ENCODE peak calls at places on chromosome 11, in seven cellular contexts. One of them, this sample, is unnamed.

GRCh38 chr11:790721-791564 is 1.1 kb upstream of the CEND1 start:
- DNase-seq in HFF-Myc: no peak
- DNase-seq in AG10803: peak
- DNase-seq in mammary epithelial cell: no peak
- DNase-seq in GM23338: peak
- DNase-seq in Peyer's patch: no peak
- DNase-seq in body of pancreas: no peak
- DNase-seq in this sample: no peak

GRCh38 chr11:77547047-77547836 is 42.5 kb upstream of the AQP11 start:
- DNase-seq in HFF-Myc: no peak
- DNase-seq in AG10803: no peak
- DNase-seq in mammary epithelial cell: no peak
- DNase-seq in GM23338: no peak
- DNase-seq in Peyer's patch: no peak
- DNase-seq in body of pancreas: no peak
- DNase-seq in this sample: no peak

GRCh38 chr11:17683378-17684161 is 35.8 kb upstream of the MYOD1 start:
- DNase-seq in HFF-Myc: peak
- DNase-seq in AG10803: peak
- DNase-seq in mammary epithelial cell: peak
- DNase-seq in GM23338: no peak
- DNase-seq in Peyer's patch: no peak
- DNase-seq in body of pancreas: no peak
- DNase-seq in this sample: peak

GRCh38 chr11:80593981-80594380 is 1153.2 kb upstream of the TENM4 start:
- DNase-seq in HFF-Myc: no peak
- DNase-seq in AG10803: peak
- DNase-seq in mammary epithelial cell: peak
- DNase-seq in GM23338: no peak
- DNase-seq in Peyer's patch: no peak
- DNase-seq in body of pancreas: no peak
- DNase-seq in this sample: peak

GRCh38 chr11:12704049-12704448 is 29.8 kb downstream of the TEAD1 start:
- DNase-seq in HFF-Myc: no peak
- DNase-seq in AG10803: no peak
- DNase-seq in mammary epithelial cell: peak
- DNase-seq in GM23338: no peak
- DNase-seq in Peyer's patch: no peak
- DNase-seq in body of pancreas: no peak
- DNase-seq in this sample: peak

GRCh38 chr11:124920870-124921609 is 2.0 kb downstream of the HEPN1 start:
- DNase-seq in HFF-Myc: no peak
- DNase-seq in AG10803: peak
- DNase-seq in mammary epithelial cell: peak
- DNase-seq in GM23338: peak
- DNase-seq in Peyer's patch: peak
- DNase-seq in body of pancreas: peak
- DNase-seq in this sample: peak

GRCh38 chr11:117870176-117870952 is 6.1 kb downstream of the FXYD6 start:
- DNase-seq in HFF-Myc: no peak
- DNase-seq in AG10803: no peak
- DNase-seq in mammary epithelial cell: peak
- DNase-seq in GM23338: peak
- DNase-seq in Peyer's patch: no peak
- DNase-seq in body of pancreas: no peak
- DNase-seq in this sample: no peak

GRCh38 chr11:119590651-119591308 is 138.2 kb downstream of the NECTIN1 start:
- DNase-seq in HFF-Myc: no peak
- DNase-seq in AG10803: no peak
- DNase-seq in mammary epithelial cell: peak
- DNase-seq in GM23338: peak
- DNase-seq in Peyer's patch: no peak
- DNase-seq in body of pancreas: no peak
- DNase-seq in this sample: no peak

GRCh38 chr11:126917531-126918204 is 82.9 kb downstream of the KIRREL3 start:
- DNase-seq in HFF-Myc: peak
- DNase-seq in AG10803: peak
- DNase-seq in mammary epithelial cell: peak
- DNase-seq in GM23338: no peak
- DNase-seq in Peyer's patch: no peak
- DNase-seq in body of pancreas: no peak
- DNase-seq in this sample: peak

GRCh38 chr11:70090989-70091388 is 12.9 kb downstream of the ANO1 start:
- DNase-seq in HFF-Myc: no peak
- DNase-seq in AG10803: peak
- DNase-seq in mammary epithelial cell: no peak
- DNase-seq in GM23338: no peak
- DNase-seq in Peyer's patch: no peak
- DNase-seq in body of pancreas: no peak
- DNase-seq in this sample: no peak

GRCh38 chr11:76266269-76266668 is 60.0 kb upstream of the WNT11 start:
- DNase-seq in HFF-Myc: peak
- DNase-seq in AG10803: peak
- DNase-seq in mammary epithelial cell: peak
- DNase-seq in GM23338: no peak
- DNase-seq in Peyer's patch: no peak
- DNase-seq in body of pancreas: no peak
- DNase-seq in this sample: peak

GRCh38 chr11:12867531-12867930 is 141.6 kb upstream of the RASSF10 start:
- DNase-seq in HFF-Myc: no peak
- DNase-seq in AG10803: no peak
- DNase-seq in mammary epithelial cell: no peak
- DNase-seq in GM23338: no peak
- DNase-seq in Peyer's patch: no peak
- DNase-seq in body of pancreas: no peak
- DNase-seq in this sample: no peak

GRCh38 chr11:34356576-34356917 is 1.3 kb downstream of the ABTB2 start:
- DNase-seq in HFF-Myc: no peak
- DNase-seq in AG10803: peak
- DNase-seq in mammary epithelial cell: peak
- DNase-seq in GM23338: peak
- DNase-seq in Peyer's patch: no peak
- DNase-seq in body of pancreas: no peak
- DNase-seq in this sample: peak

GRCh38 chr11:101126551-101127347 is 2.9 kb downstream of the PGR start:
- DNase-seq in HFF-Myc: no peak
- DNase-seq in AG10803: peak
- DNase-seq in mammary epithelial cell: no peak
- DNase-seq in GM23338: peak
- DNase-seq in Peyer's patch: no peak
- DNase-seq in body of pancreas: no peak
- DNase-seq in this sample: peak

GRCh38 chr11:111777094-111778046 is 11.2 kb upstream of the PPP2R1B start:
- DNase-seq in HFF-Myc: no peak
- DNase-seq in AG10803: peak
- DNase-seq in mammary epithelial cell: peak
- DNase-seq in GM23338: peak
- DNase-seq in Peyer's patch: no peak
- DNase-seq in body of pancreas: no peak
- DNase-seq in this sample: peak

DNA sequence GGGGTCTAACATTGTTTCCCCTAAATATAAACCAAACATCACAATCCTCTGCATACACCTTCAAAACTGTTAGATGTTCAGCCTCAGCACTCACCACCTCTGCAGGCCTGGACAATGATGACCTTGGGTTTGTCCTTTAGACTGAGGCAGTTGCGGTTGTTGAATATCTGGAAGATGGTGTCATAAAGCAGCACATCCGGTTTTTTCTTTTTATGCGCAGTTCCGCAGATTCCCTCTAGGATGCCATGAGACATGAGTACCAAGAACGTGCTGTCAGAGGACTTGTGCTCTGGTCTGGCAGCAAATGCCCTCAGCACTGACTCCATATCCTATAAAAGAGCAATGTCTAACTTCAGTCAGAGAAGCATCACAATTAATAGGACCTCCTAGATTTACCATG is 22.8 kb downstream of the CASP5 start:
- DNase-seq in HFF-Myc: peak
- DNase-seq in AG10803: peak
- DNase-seq in mammary epithelial cell: peak
- DNase-seq in GM23338: peak
- DNase-seq in Peyer's patch: no peak
- DNase-seq in body of pancreas: no peak
- DNase-seq in this sample: peak
- TF ChIP-seq CTCF in HFF-Myc: peak
- TF ChIP-seq CTCF in AG10803: peak
- TF ChIP-seq CTCF in mammary epithelial cell: no peak
- TF ChIP-seq CTCF in GM23338: peak
- TF ChIP-seq CTCF in Peyer's patch: no peak
- TF ChIP-seq CTCF in body of pancreas: no peak
- TF ChIP-seq CTCF in this sample: peak

GRCh38 chr11:57095896-57096295 is 85.9 kb upstream of the LRRC55 start:
- DNase-seq in HFF-Myc: no peak
- DNase-seq in AG10803: no peak
- DNase-seq in mammary epithelial cell: no peak
- DNase-seq in GM23338: no peak
- DNase-seq in Peyer's patch: no peak
- DNase-seq in body of pancreas: no peak
- DNase-seq in this sample: no peak
- H3K4me3 ChIP-seq in HFF-Myc: no peak
- H3K4me3 ChIP-seq in AG10803: no peak
- H3K4me3 ChIP-seq in mammary epithelial cell: no peak
- H3K4me3 ChIP-seq in GM23338: no peak
- H3K4me3 ChIP-seq in Peyer's patch: no peak
- H3K4me3 ChIP-seq in body of pancreas: no peak
- H3K4me3 ChIP-seq in this sample: no peak

GRCh38 chr11:92136792-92137191 is 87.8 kb upstream of the FAT3 start:
- DNase-seq in HFF-Myc: no peak
- DNase-seq in AG10803: no peak
- DNase-seq in mammary epithelial cell: no peak
- DNase-seq in GM23338: peak
- DNase-seq in Peyer's patch: no peak
- DNase-seq in body of pancreas: no peak
- DNase-seq in this sample: no peak
- TF ChIP-seq CTCF in HFF-Myc: no peak
- TF ChIP-seq CTCF in AG10803: no peak
- TF ChIP-seq CTCF in mammary epithelial cell: peak
- TF ChIP-seq CTCF in GM23338: peak
- TF ChIP-seq CTCF in Peyer's patch: no peak
- TF ChIP-seq CTCF in body of pancreas: no peak
- TF ChIP-seq CTCF in this sample: peak

DNA sequence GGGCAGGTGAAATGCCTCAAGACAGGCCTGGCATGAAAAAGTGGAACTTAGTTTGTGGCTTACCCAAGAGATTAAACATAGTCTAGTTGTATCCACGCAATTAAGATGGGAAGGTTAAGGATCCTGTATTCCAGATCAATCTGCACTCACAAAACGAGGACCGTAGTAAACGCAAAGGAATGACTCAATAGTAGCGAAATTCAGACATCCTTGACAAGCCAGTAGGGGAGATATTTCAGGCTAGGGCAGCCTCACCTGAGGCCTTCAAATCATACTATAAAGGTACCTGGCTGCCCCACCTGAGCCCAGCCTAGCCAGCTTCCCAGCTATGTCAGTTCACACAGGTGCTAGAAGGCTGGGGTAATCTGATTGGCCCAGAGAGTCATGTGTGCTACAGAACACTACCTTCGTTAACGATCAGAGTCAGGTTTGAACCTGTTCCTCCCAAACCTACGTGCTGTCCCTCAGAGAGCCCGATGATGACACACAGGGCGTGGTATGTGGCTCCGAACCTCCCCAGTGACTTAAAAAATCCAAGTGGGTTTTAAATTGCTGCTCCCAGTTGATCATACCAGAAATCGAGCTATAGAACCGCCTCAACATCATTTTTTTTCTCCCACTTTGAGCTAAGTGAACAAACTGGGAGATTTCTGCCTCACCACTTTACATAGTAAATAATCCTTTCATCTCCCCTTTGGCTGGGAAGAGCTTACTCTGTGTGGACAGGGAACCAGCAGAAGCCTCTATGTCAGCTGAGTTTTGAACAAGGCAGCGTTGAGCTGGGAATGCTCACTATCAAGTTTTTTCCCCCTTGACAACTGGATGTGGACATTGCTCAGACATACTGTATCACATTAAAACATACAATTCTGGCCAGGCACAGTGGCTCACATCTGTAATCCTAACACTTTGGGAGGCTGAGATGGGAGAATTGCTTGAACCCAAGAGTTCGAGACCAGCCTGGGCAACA is 46.3 kb downstream of the AHNAK start:
- DNase-seq in HFF-Myc: no peak
- DNase-seq in AG10803: no peak
- DNase-seq in mammary epithelial cell: peak
- DNase-seq in GM23338: peak
- DNase-seq in Peyer's patch: no peak
- DNase-seq in body of pancreas: no peak
- DNase-seq in this sample: no peak
- H3K4me3 ChIP-seq in HFF-Myc: no peak
- H3K4me3 ChIP-seq in AG10803: no peak
- H3K4me3 ChIP-seq in mammary epithelial cell: peak
- H3K4me3 ChIP-seq in GM23338: no peak
- H3K4me3 ChIP-seq in Peyer's patch: no peak
- H3K4me3 ChIP-seq in body of pancreas: no peak
- H3K4me3 ChIP-seq in this sample: no peak

DNA sequence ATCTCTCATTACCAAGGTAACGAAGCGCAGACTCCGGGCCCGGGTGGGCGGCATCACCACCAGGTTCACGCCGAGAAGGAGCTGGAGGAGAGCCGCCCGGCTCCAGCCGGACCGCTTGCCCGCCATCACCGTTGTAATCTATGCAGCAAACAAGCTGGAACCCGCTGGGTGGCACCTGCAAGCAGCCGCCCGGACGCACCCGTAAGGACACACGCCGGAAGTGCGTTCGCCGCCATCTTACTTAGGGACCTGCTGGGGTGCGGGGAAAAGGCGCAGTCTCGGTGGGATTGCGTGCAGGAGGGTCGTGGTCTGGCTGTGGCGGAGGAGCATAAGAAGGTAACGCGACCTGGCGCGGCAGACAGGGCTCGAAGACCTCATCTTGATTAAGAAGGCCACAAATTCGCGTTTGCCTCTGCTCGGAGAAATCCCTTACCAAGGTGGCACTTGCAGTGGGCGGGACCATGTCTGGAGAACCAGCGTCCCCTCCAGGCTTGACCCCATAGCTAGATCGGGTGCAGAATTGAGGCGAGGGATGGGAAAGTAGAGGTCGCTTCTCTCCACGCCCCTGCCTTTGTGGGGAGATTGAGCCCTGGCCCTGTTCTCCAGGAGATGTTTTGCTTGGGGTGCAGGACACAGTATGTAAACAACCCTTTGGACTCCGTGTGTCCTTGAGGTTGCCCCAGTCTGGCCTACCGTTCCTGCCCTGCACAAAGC is at the start of gene ACP2:
- DNase-seq in HFF-Myc: peak
- DNase-seq in AG10803: peak
- DNase-seq in mammary epithelial cell: peak
- DNase-seq in GM23338: peak
- DNase-seq in Peyer's patch: peak
- DNase-seq in body of pancreas: peak
- DNase-seq in this sample: peak
- TF ChIP-seq CTCF in HFF-Myc: peak
- TF ChIP-seq CTCF in AG10803: peak
- TF ChIP-seq CTCF in mammary epithelial cell: peak
- TF ChIP-seq CTCF in GM23338: no peak
- TF ChIP-seq CTCF in Peyer's patch: peak
- TF ChIP-seq CTCF in body of pancreas: peak
- TF ChIP-seq CTCF in this sample: peak